ENCODE peak calls at places on chromosomes 11 and 22, in six cellular contexts. One of them, this sample, is unnamed.

GRCh38 chr11:10680956-10681487 is 12.5 kb downstream of the IRAG1 start:
- DNase-seq in small intestine: no peak
- DNase-seq in right cardiac atrium: no peak
- DNase-seq in uterus: no peak
- DNase-seq in right atrium auricular region: no peak
- DNase-seq in transverse colon: no peak
- DNase-seq in this sample: no peak

GRCh38 chr11:60939301-60939700 is 12.7 kb downstream of the SLC15A3 start:
- DNase-seq in small intestine: no peak
- DNase-seq in right cardiac atrium: no peak
- DNase-seq in uterus: no peak
- DNase-seq in right atrium auricular region: no peak
- DNase-seq in transverse colon: no peak
- DNase-seq in this sample: no peak

GRCh38 chr11:111378185-111378772 is 796 bp downstream of the POU2AF1 start:
- DNase-seq in small intestine: no peak
- DNase-seq in right cardiac atrium: no peak
- DNase-seq in uterus: no peak
- DNase-seq in right atrium auricular region: no peak
- DNase-seq in transverse colon: no peak
- DNase-seq in this sample: no peak

GRCh38 chr11:107468596-107468995 is 11.0 kb upstream of the CWF19L2 start:
- DNase-seq in small intestine: no peak
- DNase-seq in right cardiac atrium: no peak
- DNase-seq in uterus: no peak
- DNase-seq in right atrium auricular region: no peak
- DNase-seq in transverse colon: no peak
- DNase-seq in this sample: no peak

GRCh38 chr11:92152245-92152644 is 72.4 kb upstream of the FAT3 start:
- DNase-seq in small intestine: no peak
- DNase-seq in right cardiac atrium: no peak
- DNase-seq in uterus: no peak
- DNase-seq in right atrium auricular region: no peak
- DNase-seq in transverse colon: no peak
- DNase-seq in this sample: no peak

GRCh38 chr11:10450451-10451398 is 4.3 kb upstream of the AMPD3 start:
- DNase-seq in small intestine: peak; percentile 88
- DNase-seq in right cardiac atrium: no peak
- DNase-seq in uterus: peak; percentile 23
- DNase-seq in right atrium auricular region: no peak
- DNase-seq in transverse colon: peak; percentile 78
- DNase-seq in this sample: no peak

GRCh38 chr11:82183346-82183745 is 550.3 kb downstream of the FAM181B start:
- DNase-seq in small intestine: no peak
- DNase-seq in right cardiac atrium: no peak
- DNase-seq in uterus: no peak
- DNase-seq in right atrium auricular region: no peak
- DNase-seq in transverse colon: no peak
- DNase-seq in this sample: no peak

GRCh38 chr11:110327508-110327907 is 31.1 kb upstream of the RDX start:
- DNase-seq in small intestine: no peak
- DNase-seq in right cardiac atrium: no peak
- DNase-seq in uterus: no peak
- DNase-seq in right atrium auricular region: no peak
- DNase-seq in transverse colon: no peak
- DNase-seq in this sample: no peak

GRCh38 chr11:10109836-10110235 is 184.2 kb downstream of the SBF2 start:
- DNase-seq in small intestine: no peak
- DNase-seq in right cardiac atrium: no peak
- DNase-seq in uterus: no peak
- DNase-seq in right atrium auricular region: no peak
- DNase-seq in transverse colon: no peak
- DNase-seq in this sample: no peak

GRCh38 chr11:118437046-118437735 is 899 bp downstream of the KMT2A start:
- DNase-seq in small intestine: peak; percentile 42
- DNase-seq in right cardiac atrium: peak; percentile 50
- DNase-seq in uterus: peak; percentile 52
- DNase-seq in right atrium auricular region: no peak
- DNase-seq in transverse colon: peak; percentile 47
- DNase-seq in this sample: no peak

GRCh38 chr22:36328635-36329216 is 59.0 kb downstream of the MYH9 start:
- DNase-seq in small intestine: peak; percentile 20
- DNase-seq in right cardiac atrium: peak; percentile 75
- DNase-seq in uterus: peak; percentile 79
- DNase-seq in right atrium auricular region: peak; percentile 91
- DNase-seq in transverse colon: peak; percentile 56
- DNase-seq in this sample: no peak

GRCh38 chr22:42357634-42358296 is 74.4 kb downstream of the NFAM1 start:
- DNase-seq in small intestine: no peak
- DNase-seq in right cardiac atrium: no peak
- DNase-seq in uterus: no peak
- DNase-seq in right atrium auricular region: no peak
- DNase-seq in transverse colon: no peak
- DNase-seq in this sample: no peak

GRCh38 chr11:36425593-36426206 is 84.4 kb downstream of the TRAF6 start:
- DNase-seq in small intestine: no peak
- DNase-seq in right cardiac atrium: no peak
- DNase-seq in uterus: no peak
- DNase-seq in right atrium auricular region: no peak
- DNase-seq in transverse colon: no peak
- DNase-seq in this sample: no peak

GRCh38 chr11:113644605-113645004 is 61.5 kb downstream of the TMPRSS5 start:
- DNase-seq in small intestine: no peak
- DNase-seq in right cardiac atrium: no peak
- DNase-seq in uterus: no peak
- DNase-seq in right atrium auricular region: no peak
- DNase-seq in transverse colon: no peak
- DNase-seq in this sample: no peak

GRCh38 chr11:95138448-95138847 is 48.8 kb downstream of the ENDOD1 start:
- DNase-seq in small intestine: peak; percentile 33
- DNase-seq in right cardiac atrium: no peak
- DNase-seq in uterus: no peak
- DNase-seq in right atrium auricular region: no peak
- DNase-seq in transverse colon: no peak
- DNase-seq in this sample: no peak

GRCh38 chr11:119480375-119481020 is 57.5 kb upstream of the THY1 start:
- DNase-seq in small intestine: no peak
- DNase-seq in right cardiac atrium: no peak
- DNase-seq in uterus: no peak
- DNase-seq in right atrium auricular region: peak; percentile 42
- DNase-seq in transverse colon: no peak
- DNase-seq in this sample: no peak

GRCh38 chr11:79042824-79043223 is 398.0 kb downstream of the TENM4 start:
- DNase-seq in small intestine: no peak
- DNase-seq in right cardiac atrium: no peak
- DNase-seq in uterus: no peak
- DNase-seq in right atrium auricular region: no peak
- DNase-seq in transverse colon: no peak
- DNase-seq in this sample: no peak

GRCh38 chr11:416051-416756 is 1.4 kb upstream of the SIGIRR start:
- DNase-seq in small intestine: no peak
- DNase-seq in right cardiac atrium: peak; percentile 10
- DNase-seq in uterus: no peak
- DNase-seq in right atrium auricular region: no peak
- DNase-seq in transverse colon: peak; percentile 17
- DNase-seq in this sample: no peak

GRCh38 chr22:24567668-24568067 is 11.9 kb downstream of the SNRPD3 start:
- DNase-seq in small intestine: no peak
- DNase-seq in right cardiac atrium: no peak
- DNase-seq in uterus: no peak
- DNase-seq in right atrium auricular region: no peak
- DNase-seq in transverse colon: no peak
- DNase-seq in this sample: no peak

GRCh38 chr11:69052343-69053168 is 3.8 kb downstream of the TPCN2 start:
- DNase-seq in small intestine: no peak
- DNase-seq in right cardiac atrium: no peak
- DNase-seq in uterus: no peak
- DNase-seq in right atrium auricular region: no peak
- DNase-seq in transverse colon: no peak
- DNase-seq in this sample: no peak

GRCh38 chr11:112025682-112026081 is 474 bp downstream of the DLAT start:
- DNase-seq in small intestine: peak; percentile 31
- DNase-seq in right cardiac atrium: no peak
- DNase-seq in uterus: no peak
- DNase-seq in right atrium auricular region: no peak
- DNase-seq in transverse colon: no peak
- DNase-seq in this sample: no peak

GRCh38 chr22:19179472-19180048 is 1.0 kb upstream of the SLC25A1 start:
- DNase-seq in small intestine: peak; percentile 85
- DNase-seq in right cardiac atrium: peak; percentile 80
- DNase-seq in uterus: peak; percentile 77
- DNase-seq in right atrium auricular region: peak; percentile 88
- DNase-seq in transverse colon: peak; percentile 86
- DNase-seq in this sample: peak; percentile 25
- H3K27ac ChIP-seq in small intestine: peak overlapping the region; percentile 83
- H3K27ac ChIP-seq in right cardiac atrium: peak overlapping the region; percentile 66
- H3K27ac ChIP-seq in uterus: peak overlapping the region; percentile 94
- H3K27ac ChIP-seq in right atrium auricular region: peak overlapping the region; percentile 76
- H3K27ac ChIP-seq in transverse colon: peak overlapping the region; percentile 97
- H3K27ac ChIP-seq in this sample: peak overlapping the region; percentile 67

GRCh38 chr11:18392434-18393321 is 1.7 kb upstream of the LDHA start:
- DNase-seq in small intestine: no peak
- DNase-seq in right cardiac atrium: no peak
- DNase-seq in uterus: no peak
- DNase-seq in right atrium auricular region: no peak
- DNase-seq in transverse colon: no peak
- DNase-seq in this sample: no peak

GRCh38 chr11:18395735-18396504 is 1.6 kb downstream of the LDHA start:
- DNase-seq in small intestine: peak; percentile 99
- DNase-seq in right cardiac atrium: peak; percentile 99
- DNase-seq in uterus: peak; percentile 99
- DNase-seq in right atrium auricular region: peak; percentile 98
- DNase-seq in transverse colon: peak; percentile 98
- DNase-seq in this sample: peak; percentile 88

GRCh38 chr11:18393581-18394299 is 623 bp upstream of the LDHA start:
- DNase-seq in small intestine: no peak
- DNase-seq in right cardiac atrium: no peak
- DNase-seq in uterus: no peak
- DNase-seq in right atrium auricular region: no peak
- DNase-seq in transverse colon: no peak
- DNase-seq in this sample: no peak

GRCh38 chr11:18394300-18394927 is at the start of gene LDHA:
- DNase-seq in small intestine: peak; percentile 97
- DNase-seq in right cardiac atrium: peak; percentile 100
- DNase-seq in uterus: peak; percentile 97
- DNase-seq in right atrium auricular region: peak; percentile 99
- DNase-seq in transverse colon: peak; percentile 99
- DNase-seq in this sample: peak; percentile 89

DNA sequence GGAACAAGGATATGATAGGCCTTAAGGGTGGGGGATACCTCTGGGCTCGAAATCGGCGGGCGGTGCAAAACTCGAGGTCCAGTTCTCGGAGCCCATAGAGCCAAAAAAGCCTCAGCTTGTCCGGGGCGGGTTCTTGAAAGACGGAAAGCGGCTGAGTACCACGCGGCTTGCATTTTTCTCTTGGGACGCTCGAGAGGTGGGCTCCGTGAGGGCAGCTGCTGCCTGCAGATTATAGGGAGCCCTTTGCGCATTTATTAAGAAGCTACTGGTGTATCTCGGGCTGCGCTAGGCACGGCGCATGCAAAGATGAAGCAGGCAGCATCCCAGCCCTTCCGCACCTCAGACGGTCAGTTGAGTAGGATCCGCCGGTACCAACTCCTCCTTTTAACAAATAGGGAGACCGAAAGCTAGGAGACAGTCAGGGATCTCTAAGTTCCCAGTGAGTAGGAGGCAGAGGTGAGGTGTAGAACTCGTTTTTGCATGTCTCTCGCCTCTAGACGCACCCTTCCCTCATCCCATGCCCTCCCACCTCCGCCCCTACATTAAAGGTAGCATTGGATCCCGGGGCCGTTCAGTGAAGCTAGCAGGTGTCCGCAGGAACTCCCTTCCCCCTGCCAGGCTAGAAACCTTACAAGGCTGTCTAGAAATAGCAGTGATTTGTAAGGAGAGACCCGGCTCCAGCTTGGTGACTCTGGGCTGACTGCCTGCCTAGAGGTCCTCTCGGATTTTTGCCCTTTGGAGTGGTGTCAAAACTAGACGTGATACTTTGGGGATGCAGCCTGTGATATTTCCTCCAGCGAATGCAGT is 768 bp downstream of the LDHA start:
- DNase-seq in small intestine: no peak
- DNase-seq in right cardiac atrium: no peak
- DNase-seq in uterus: peak; percentile 24
- DNase-seq in right atrium auricular region: no peak
- DNase-seq in transverse colon: peak; percentile 34
- DNase-seq in this sample: peak; percentile 33
- H3K27ac ChIP-seq in small intestine: peak overlapping the region; percentile 92
- H3K27ac ChIP-seq in right cardiac atrium: peak overlapping the region; percentile 94
- H3K27ac ChIP-seq in uterus: peak overlapping the region; percentile 92
- H3K27ac ChIP-seq in right atrium auricular region: peak overlapping the region; percentile 98
- H3K27ac ChIP-seq in transverse colon: peak overlapping the region; percentile 98
- H3K27ac ChIP-seq in this sample: peak overlapping the region; percentile 92

GRCh38 chr22:17945156-17945850 is 79.1 kb downstream of the MICAL3 start:
- DNase-seq in small intestine: no peak
- DNase-seq in right cardiac atrium: no peak
- DNase-seq in uterus: no peak
- DNase-seq in right atrium auricular region: no peak
- DNase-seq in transverse colon: no peak
- DNase-seq in this sample: no peak
- H3K27ac ChIP-seq in small intestine: no peak overlapping the region
- H3K27ac ChIP-seq in right cardiac atrium: peak overlapping the region; percentile 65
- H3K27ac ChIP-seq in uterus: peak overlapping the region; percentile 67
- H3K27ac ChIP-seq in right atrium auricular region: peak overlapping the region; percentile 69
- H3K27ac ChIP-seq in transverse colon: peak overlapping the region; percentile 39
- H3K27ac ChIP-seq in this sample: no peak overlapping the region

GRCh38 chr11:47380078-47380477 is 1.7 kb upstream of the SPI1 start:
- DNase-seq in small intestine: no peak
- DNase-seq in right cardiac atrium: no peak
- DNase-seq in uterus: no peak
- DNase-seq in right atrium auricular region: no peak
- DNase-seq in transverse colon: no peak
- DNase-seq in this sample: no peak
- H3K27ac ChIP-seq in small intestine: no peak overlapping the region
- H3K27ac ChIP-seq in right cardiac atrium: no peak overlapping the region
- H3K27ac ChIP-seq in uterus: no peak overlapping the region
- H3K27ac ChIP-seq in right atrium auricular region: no peak overlapping the region
- H3K27ac ChIP-seq in transverse colon: no peak overlapping the region
- H3K27ac ChIP-seq in this sample: no peak overlapping the region

DNA sequence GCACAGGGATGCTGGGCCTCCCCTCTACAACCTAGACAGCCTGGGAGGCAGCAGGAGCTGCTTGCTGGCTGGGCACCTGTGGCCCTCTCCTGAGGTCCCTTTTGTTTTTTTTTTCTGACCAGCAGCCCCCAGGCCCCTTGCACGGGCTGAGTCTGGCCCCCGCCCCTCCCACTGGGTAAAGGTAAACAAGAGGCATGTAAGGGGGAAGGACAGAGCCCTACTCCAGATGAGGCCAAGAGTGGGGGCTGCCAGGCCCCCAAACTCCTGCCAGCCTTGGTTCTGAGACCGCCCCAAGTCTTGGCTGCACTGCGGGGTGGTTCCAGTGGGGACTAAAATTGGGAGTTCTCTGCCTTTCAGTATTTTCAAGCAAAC is 9.2 kb downstream of the PLXNB2 start:
- DNase-seq in small intestine: no peak
- DNase-seq in right cardiac atrium: no peak
- DNase-seq in uterus: no peak
- DNase-seq in right atrium auricular region: no peak
- DNase-seq in transverse colon: no peak
- DNase-seq in this sample: no peak
- H3K27ac ChIP-seq in small intestine: no peak overlapping the region
- H3K27ac ChIP-seq in right cardiac atrium: no peak overlapping the region
- H3K27ac ChIP-seq in uterus: no peak overlapping the region
- H3K27ac ChIP-seq in right atrium auricular region: peak overlapping the region; percentile 91
- H3K27ac ChIP-seq in transverse colon: no peak overlapping the region
- H3K27ac ChIP-seq in this sample: peak overlapping the region; percentile 52